ENCODE peak calls at places on chromosome 22, in nine cellular contexts. One of them, this sample, is unnamed.
A peak's percentile ranks its signal among the peaks of the same experiment; 100 is the strongest.

GRCh38 chr22:24843048-24843447 is 37.0 kb downstream of the SGSM1 start:
- DNase-seq in CD4-positive, alpha-beta T cell: no peak
- DNase-seq in AG08396: no peak
- DNase-seq in activated CD8-positive, alpha-beta T cell treated with anti-CD3 and anti-CD28 coated beads, Interleukin-2, amount 10 ng/mL, durations not matched to agents 7 days and 5 days: no peak
- DNase-seq in GM04504: no peak
- DNase-seq in COR-L47: no peak
- DNase-seq in amniotic stem cell: no peak
- DNase-seq in AG10803: no peak
- DNase-seq in stimulated activated CD4-positive, alpha-beta T cell treated with anti-CD3 and anti-CD28 coated beads, Interleukin-4, amount 100 ng/mL, for 1 hour: no peak
- DNase-seq in this sample: no peak

GRCh38 chr22:40300884-40301672 is 45.2 kb upstream of the ADSL start:
- DNase-seq in AG08396: no peak
- DNase-seq in GM04504: no peak
- DNase-seq in COR-L47: no peak
- DNase-seq in activated CD8-positive, alpha-beta T cell treated with anti-CD3 and anti-CD28 coated beads, Interleukin-2, amount 10 ng/mL, durations not matched to agents 7 days and 5 days: no peak
- DNase-seq in CD4-positive, alpha-beta T cell: no peak
- DNase-seq in AG10803: no peak
- DNase-seq in amniotic stem cell: no peak
- DNase-seq in stimulated activated CD4-positive, alpha-beta T cell treated with anti-CD3 and anti-CD28 coated beads, Interleukin-4, amount 100 ng/mL, for 1 hour: no peak
- DNase-seq in this sample: no peak

GRCh38 chr22:23243006-23243573 is 62.8 kb downstream of the BCR start:
- DNase-seq in AG10803: no peak
- DNase-seq in GM04504: no peak
- DNase-seq in amniotic stem cell: no peak
- DNase-seq in AG08396: no peak
- DNase-seq in stimulated activated CD4-positive, alpha-beta T cell treated with anti-CD3 and anti-CD28 coated beads, Interleukin-4, amount 100 ng/mL, for 1 hour: peak; percentile 57
- DNase-seq in CD4-positive, alpha-beta T cell: peak; percentile 63
- DNase-seq in COR-L47: no peak
- DNase-seq in activated CD8-positive, alpha-beta T cell treated with anti-CD3 and anti-CD28 coated beads, Interleukin-2, amount 10 ng/mL, durations not matched to agents 7 days and 5 days: peak; percentile 82
- DNase-seq in this sample: no peak

GRCh38 chr22:38034278-38034882 is 22.8 kb upstream of the PICK1 start:
- DNase-seq in AG08396: peak; percentile 96
- DNase-seq in AG10803: peak; percentile 82
- DNase-seq in amniotic stem cell: peak; percentile 57
- DNase-seq in stimulated activated CD4-positive, alpha-beta T cell treated with anti-CD3 and anti-CD28 coated beads, Interleukin-4, amount 100 ng/mL, for 1 hour: no peak
- DNase-seq in activated CD8-positive, alpha-beta T cell treated with anti-CD3 and anti-CD28 coated beads, Interleukin-2, amount 10 ng/mL, durations not matched to agents 7 days and 5 days: no peak
- DNase-seq in COR-L47: no peak
- DNase-seq in GM04504: peak; percentile 66
- DNase-seq in CD4-positive, alpha-beta T cell: no peak
- DNase-seq in this sample: peak; percentile 57

GRCh38 chr22:37777122-37777687 is 30.5 kb upstream of the GCAT start:
- DNase-seq in AG10803: peak; percentile 89
- DNase-seq in stimulated activated CD4-positive, alpha-beta T cell treated with anti-CD3 and anti-CD28 coated beads, Interleukin-4, amount 100 ng/mL, for 1 hour: no peak
- DNase-seq in activated CD8-positive, alpha-beta T cell treated with anti-CD3 and anti-CD28 coated beads, Interleukin-2, amount 10 ng/mL, durations not matched to agents 7 days and 5 days: no peak
- DNase-seq in GM04504: peak; percentile 83
- DNase-seq in amniotic stem cell: no peak
- DNase-seq in CD4-positive, alpha-beta T cell: no peak
- DNase-seq in AG08396: peak; percentile 75
- DNase-seq in COR-L47: no peak
- DNase-seq in this sample: no peak

GRCh38 chr22:46149493-46149997 is 781 bp upstream of the PPARA start:
- DNase-seq in COR-L47: no peak
- DNase-seq in GM04504: no peak
- DNase-seq in stimulated activated CD4-positive, alpha-beta T cell treated with anti-CD3 and anti-CD28 coated beads, Interleukin-4, amount 100 ng/mL, for 1 hour: peak; percentile 31
- DNase-seq in amniotic stem cell: no peak
- DNase-seq in activated CD8-positive, alpha-beta T cell treated with anti-CD3 and anti-CD28 coated beads, Interleukin-2, amount 10 ng/mL, durations not matched to agents 7 days and 5 days: peak; percentile 51
- DNase-seq in AG10803: no peak
- DNase-seq in AG08396: no peak
- DNase-seq in CD4-positive, alpha-beta T cell: peak; percentile 49
- DNase-seq in this sample: no peak

GRCh38 chr22:30763815-30764686 is 69.4 kb downstream of the OSBP2 start:
- DNase-seq in CD4-positive, alpha-beta T cell: peak; percentile 37
- DNase-seq in amniotic stem cell: peak; percentile 82
- DNase-seq in AG10803: peak; percentile 80
- DNase-seq in stimulated activated CD4-positive, alpha-beta T cell treated with anti-CD3 and anti-CD28 coated beads, Interleukin-4, amount 100 ng/mL, for 1 hour: peak; percentile 22
- DNase-seq in AG08396: peak; percentile 64
- DNase-seq in COR-L47: peak; percentile 61
- DNase-seq in activated CD8-positive, alpha-beta T cell treated with anti-CD3 and anti-CD28 coated beads, Interleukin-2, amount 10 ng/mL, durations not matched to agents 7 days and 5 days: peak; percentile 74
- DNase-seq in GM04504: peak; percentile 51
- DNase-seq in this sample: peak; percentile 50

GRCh38 chr22:38715852-38716251 is 10.1 kb downstream of the GTPBP1 start:
- DNase-seq in amniotic stem cell: no peak
- DNase-seq in activated CD8-positive, alpha-beta T cell treated with anti-CD3 and anti-CD28 coated beads, Interleukin-2, amount 10 ng/mL, durations not matched to agents 7 days and 5 days: no peak
- DNase-seq in AG10803: no peak
- DNase-seq in CD4-positive, alpha-beta T cell: no peak
- DNase-seq in AG08396: no peak
- DNase-seq in COR-L47: no peak
- DNase-seq in stimulated activated CD4-positive, alpha-beta T cell treated with anti-CD3 and anti-CD28 coated beads, Interleukin-4, amount 100 ng/mL, for 1 hour: no peak
- DNase-seq in GM04504: no peak
- DNase-seq in this sample: no peak

GRCh38 chr22:27993774-27994350 is 74.8 kb upstream of the PITPNB start:
- DNase-seq in AG10803: no peak
- DNase-seq in activated CD8-positive, alpha-beta T cell treated with anti-CD3 and anti-CD28 coated beads, Interleukin-2, amount 10 ng/mL, durations not matched to agents 7 days and 5 days: no peak
- DNase-seq in GM04504: no peak
- DNase-seq in COR-L47: no peak
- DNase-seq in AG08396: no peak
- DNase-seq in amniotic stem cell: no peak
- DNase-seq in stimulated activated CD4-positive, alpha-beta T cell treated with anti-CD3 and anti-CD28 coated beads, Interleukin-4, amount 100 ng/mL, for 1 hour: no peak
- DNase-seq in CD4-positive, alpha-beta T cell: peak; percentile 24
- DNase-seq in this sample: no peak

GRCh38 chr22:48222742-48223487 is 1460.5 kb downstream of the TBC1D22A start:
- DNase-seq in COR-L47: no peak
- DNase-seq in amniotic stem cell: no peak
- DNase-seq in CD4-positive, alpha-beta T cell: no peak
- DNase-seq in AG10803: no peak
- DNase-seq in AG08396: no peak
- DNase-seq in GM04504: no peak
- DNase-seq in activated CD8-positive, alpha-beta T cell treated with anti-CD3 and anti-CD28 coated beads, Interleukin-2, amount 10 ng/mL, durations not matched to agents 7 days and 5 days: no peak
- DNase-seq in stimulated activated CD4-positive, alpha-beta T cell treated with anti-CD3 and anti-CD28 coated beads, Interleukin-4, amount 100 ng/mL, for 1 hour: no peak
- DNase-seq in this sample: no peak

GRCh38 chr22:49255154-49255553 is 572.5 kb downstream of the BRD1 start:
- DNase-seq in activated CD8-positive, alpha-beta T cell treated with anti-CD3 and anti-CD28 coated beads, Interleukin-2, amount 10 ng/mL, durations not matched to agents 7 days and 5 days: no peak
- DNase-seq in GM04504: no peak
- DNase-seq in CD4-positive, alpha-beta T cell: peak; percentile 6
- DNase-seq in amniotic stem cell: no peak
- DNase-seq in AG10803: no peak
- DNase-seq in COR-L47: no peak
- DNase-seq in AG08396: no peak
- DNase-seq in stimulated activated CD4-positive, alpha-beta T cell treated with anti-CD3 and anti-CD28 coated beads, Interleukin-4, amount 100 ng/mL, for 1 hour: no peak
- DNase-seq in this sample: no peak

GRCh38 chr22:23315341-23315917 is 135.1 kb downstream of the BCR start:
- DNase-seq in AG10803: peak; percentile 51
- DNase-seq in amniotic stem cell: peak; percentile 12
- DNase-seq in COR-L47: peak; percentile 26
- DNase-seq in CD4-positive, alpha-beta T cell: peak; percentile 54
- DNase-seq in AG08396: peak; percentile 65
- DNase-seq in stimulated activated CD4-positive, alpha-beta T cell treated with anti-CD3 and anti-CD28 coated beads, Interleukin-4, amount 100 ng/mL, for 1 hour: peak; percentile 54
- DNase-seq in GM04504: peak; percentile 20
- DNase-seq in activated CD8-positive, alpha-beta T cell treated with anti-CD3 and anti-CD28 coated beads, Interleukin-2, amount 10 ng/mL, durations not matched to agents 7 days and 5 days: peak; percentile 78
- DNase-seq in this sample: no peak

This sample was measured in pulmonary artery endothelial cell.